ENCODE peak calls at places on chromosomes 13 and 19, in eight cellular contexts. B is HT-29; E is AG08395; N is dermis blood vessel endothelial cell; W is AG09309; H is T-helper 2 cell treated with Interferon-gamma antibody and Interleukin-4, amounts not matched to agents 5 μg/mL and 100 μg/mL, for 36 hours; X is stimulated activated CD4-positive, alpha-beta T cell treated with anti-CD3 and anti-CD28 coated beads, Interleukin-15, amount 100 ng/mL, for 1 hour; A is hepatic stellate cell. M is an unnamed sample.

GRCh38 chr19:19540707-19541515 is 2.8 kb downstream of the CILP2 start:
- DNase-seq in B (no peak), E (peak), N (peak), W (no peak), H (peak), X (peak), A (no peak), M (no peak)

GRCh38 chr13:19817510-19818158 is 34.9 kb upstream of the PSPC1 start:
- DNase-seq in B (no peak), E (no peak), N (peak), W (no peak), H (no peak), X (no peak), A (no peak), M (no peak)

GRCh38 chr19:29311391-29311790 is 98.4 kb upstream of the UQCRFS1 start:
- DNase-seq in B (no peak), E (no peak), N (no peak), W (no peak), H (no peak), X (no peak), A (no peak), M (no peak)

GRCh38 chr19:33798701-33799111 is 2.0 kb downstream of the KCTD15 start:
- DNase-seq in B (no peak), E (no peak), N (no peak), W (no peak), H (no peak), X (no peak), A (peak), M (no peak)

GRCh38 chr19:49761249-49761624 is 1.9 kb downstream of the TSKS start:
- DNase-seq in B (no peak), E (no peak), N (no peak), W (no peak), H (no peak), X (no peak), A (no peak), M (no peak)

GRCh38 chr19:37346091-37346490 is 24.8 kb upstream of the ZNF527 start:
- DNase-seq in B (no peak), E (no peak), N (no peak), W (no peak), H (no peak), X (no peak), A (no peak), M (no peak)

GRCh38 chr13:75618308-75618707 is 17.8 kb upstream of the LMO7 start:
- DNase-seq in B (no peak), E (no peak), N (no peak), W (no peak), H (no peak), X (no peak), A (no peak), M (no peak)

GRCh38 chr13:109781384-109782065 is 4.9 kb downstream of the IRS2 start:
- DNase-seq in B (peak), E (no peak), N (no peak), W (no peak), H (no peak), X (no peak), A (no peak), M (peak)

GRCh38 chr19:11288349-11288748 is 7.6 kb upstream of the TSPAN16 start:
- DNase-seq in B (peak), E (peak), N (peak), W (no peak), H (no peak), X (no peak), A (peak), M (no peak)

GRCh38 chr19:19134687-19135158 is 3.6 kb downstream of the TMEM161A start:
- DNase-seq in B (no peak), E (no peak), N (no peak), W (no peak), H (no peak), X (no peak), A (no peak), M (peak)

GRCh38 chr19:18612772-18613588 is at the start of gene TMEM59L:
- DNase-seq in B (no peak), E (no peak), N (no peak), W (no peak), H (peak), X (no peak), A (no peak), M (no peak)

GRCh38 chr13:67229438-67230242 is 496 bp downstream of the PCDH9 start:
- DNase-seq in B (no peak), E (no peak), N (peak), W (no peak), H (no peak), X (no peak), A (no peak), M (peak)

GRCh38 chr19:6509118-6509971 is 7.2 kb upstream of the TUBB4A start:
- DNase-seq in B (peak), E (no peak), N (no peak), W (no peak), H (no peak), X (no peak), A (no peak), M (peak)

GRCh38 chr13:65892859-65893258 is 1337.3 kb downstream of the PCDH9 start:
- DNase-seq in B (no peak), E (no peak), N (peak), W (no peak), H (no peak), X (no peak), A (no peak), M (no peak)

GRCh38 chr19:8320564-8321066 is 560 bp downstream of the NDUFA7 start:
- DNase-seq in B (no peak), E (peak), N (peak), W (no peak), H (no peak), X (no peak), A (no peak), M (peak)

GRCh38 chr13:87669379-87669978 is 1.7 kb upstream of the SLITRK5 start:
- DNase-seq in B (peak), E (no peak), N (peak), W (no peak), H (no peak), X (no peak), A (no peak), M (no peak)

GRCh38 chr13:80379245-80379644 is 38.3 kb upstream of the SPRY2 start:
- DNase-seq in B (no peak), E (peak), N (no peak), W (no peak), H (no peak), X (no peak), A (no peak), M (no peak)

GRCh38 chr19:17721821-17722220 is 2.5 kb downstream of the MAP1S start:
- DNase-seq in B (no peak), E (peak), N (peak), W (no peak), H (peak), X (no peak), A (peak), M (peak)

GRCh38 chr13:20160346-20161274 is at the start of gene GJA3:
- DNase-seq in B (peak), E (peak), N (peak), W (no peak), H (peak), X (no peak), A (peak), M (peak)

GRCh38 chr19:2089001-2089711 is 7.0 kb downstream of the MOB3A start:
- DNase-seq in B (no peak), E (no peak), N (peak), W (no peak), H (no peak), X (no peak), A (no peak), M (no peak)

GRCh38 chr13:20015763-20016162 is 57.2 kb downstream of the ZMYM2 start:
- DNase-seq in B (no peak), E (no peak), N (no peak), W (no peak), H (no peak), X (no peak), A (no peak), M (no peak)

GRCh38 chr13:82370306-82370705 is 1512.0 kb downstream of the SLITRK1 start:
- DNase-seq in B (no peak), E (no peak), N (no peak), W (no peak), H (no peak), X (no peak), A (no peak), M (no peak)

GRCh38 chr13:95497307-95497943 is 55.1 kb upstream of the CLDN10 start:
- DNase-seq in B (no peak), E (no peak), N (no peak), W (no peak), H (no peak), X (no peak), A (no peak), M (no peak)

GRCh38 chr19:50371914-50372475 is 4.3 kb upstream of the NR1H2 start:
- DNase-seq in B (no peak), E (no peak), N (no peak), W (no peak), H (no peak), X (no peak), A (no peak), M (no peak)

M was measured in Right ventricle myocardium inferior.